ENCODE peak calls at places on chromosomes 5 and 9, in eight cellular contexts. A, I, C, W, Q, R, F and J are unnamed samples.

GRCh38 chr9:70031141-70031545 is 12.5 kb upstream of the MAMDC2 start:
- DNase-seq in F (no peak), I (peak), C (no peak), A (no peak), Q (peak), W (no peak), R (no peak), J (no peak)

GRCh38 chr5:141637693-141638419 is 1.1 kb downstream of the RELL2 start:
- DNase-seq in C (no peak), A (no peak), Q (peak), R (peak), I (no peak), W (peak), F (no peak), J (peak)

GRCh38 chr5:124061663-124062062 is 549.7 kb downstream of the CSNK1G3 start:
- DNase-seq in F (peak), R (no peak), A (no peak), C (no peak), W (no peak), I (no peak), Q (no peak), J (no peak)

GRCh38 chr5:96329886-96330531 is 103.0 kb downstream of the PCSK1 start:
- DNase-seq in F (no peak), R (no peak), C (no peak), I (no peak), W (no peak), Q (no peak), A (no peak), J (no peak)

GRCh38 chr9:124256517-124257069 is 1.2 kb upstream of the NEK6 start:
- DNase-seq in Q (peak), F (no peak), C (no peak), I (peak), A (no peak), W (no peak), R (peak), J (no peak)

GRCh38 chr9:114161518-114161917 is 6.2 kb downstream of the COL27A1 start:
- DNase-seq in Q (no peak), W (no peak), A (no peak), C (no peak), F (no peak), R (no peak), I (no peak), J (no peak)

GRCh38 chr5:149581192-149581861 is at the start of gene ARHGEF37:
- DNase-seq in F (peak), R (peak), I (no peak), C (peak), Q (peak), W (peak), A (peak), J (peak)

GRCh38 chr5:179226696-179227095 is 118.6 kb downstream of the ADAMTS2 start:
- DNase-seq in A (no peak), I (no peak), R (no peak), C (no peak), Q (no peak), F (no peak), W (no peak), J (no peak)

GRCh38 chr5:179343021-179343781 is 2.1 kb downstream of the ADAMTS2 start:
- DNase-seq in Q (peak), F (no peak), W (no peak), A (no peak), I (no peak), C (no peak), R (peak), J (no peak)

GRCh38 chr9:136700959-136701664 is 11.3 kb upstream of the DIPK1B start:
- DNase-seq in R (peak), Q (no peak), A (no peak), C (peak), I (no peak), F (no peak), W (peak), J (no peak)